ENCODE peak calls at places on chromosomes 13 and 19, in eight cellular contexts. G is cardiac septum; F is iPS DF 6.9; A is GM03348; L is left ventricle myocardium superior; W is activated CD8-positive, alpha-beta memory T cell treated with anti-CD3 and anti-CD28 coated beads, Interleukin-2, amount 50 U/mL, for 48 hours; M is heart left ventricle; R is AG08395. X is an unnamed sample.

GRCh38 chr13:85632526-85633215 is 166.5 kb downstream of the SLITRK6 start:
- DNase-seq in G (no peak), F (no peak), A (no peak), L (no peak), W (no peak), M (no peak), R (no peak), X (no peak)

GRCh38 chr13:34019870-34020269 is 201.9 kb downstream of the RFC3 start:
- DNase-seq in G (no peak), F (no peak), A (no peak), L (no peak), W (no peak), M (no peak), R (no peak), X (no peak)

GRCh38 chr13:41428155-41428554 is 29.2 kb upstream of the RGCC start:
- DNase-seq in G (no peak), F (no peak), A (peak), L (no peak), W (peak), M (no peak), R (peak), X (no peak)

GRCh38 chr13:34048652-34049051 is 230.7 kb downstream of the RFC3 start:
- DNase-seq in G (no peak), F (no peak), A (no peak), L (no peak), W (no peak), M (no peak), R (no peak), X (no peak)

GRCh38 chr19:12833747-12834417 is 497 bp downstream of the RTBDN start:
- DNase-seq in G (no peak), F (no peak), A (peak), L (peak), W (peak), M (no peak), R (peak), X (no peak)

GRCh38 chr13:94464771-94465170 is 14.7 kb downstream of the DCT start:
- DNase-seq in G (no peak), F (no peak), A (no peak), L (no peak), W (no peak), M (no peak), R (no peak), X (no peak)

GRCh38 chr13:60759499-60759898 is 362.5 kb downstream of the TDRD3 start:
- DNase-seq in G (no peak), F (no peak), A (no peak), L (no peak), W (no peak), M (no peak), R (no peak), X (no peak)

GRCh38 chr19:13093407-13094284 is 9.0 kb downstream of the LYL1 start:
- DNase-seq in G (peak), F (no peak), A (peak), L (peak), W (peak), M (peak), R (peak), X (peak)

GRCh38 chr13:106874308-106874707 is 306.4 kb upstream of the ARGLU1 start:
- DNase-seq in G (no peak), F (no peak), A (no peak), L (no peak), W (no peak), M (no peak), R (no peak), X (no peak)

GRCh38 chr13:104577029-104577820 is 1511.0 kb upstream of the SLC10A2 start:
- DNase-seq in G (no peak), F (no peak), A (no peak), L (no peak), W (no peak), M (no peak), R (no peak), X (no peak)

GRCh38 chr13:101150998-101151397 is 265.3 kb downstream of the NALCN start:
- DNase-seq in G (no peak), F (no peak), A (peak), L (no peak), W (no peak), M (no peak), R (peak), X (no peak)

GRCh38 chr19:13640611-13641010 is 123.7 kb upstream of the MRI1 start:
- DNase-seq in G (no peak), F (no peak), A (no peak), L (no peak), W (no peak), M (no peak), R (no peak), X (no peak)

GRCh38 chr19:48970923-48971395 is 5.8 kb downstream of the FTL start:
- DNase-seq in G (peak), F (no peak), A (peak), L (peak), W (peak), M (peak), R (peak), X (peak)

GRCh38 chr19:5691930-5692784 is 2.1 kb downstream of the RPL36 start:
- DNase-seq in G (peak), F (no peak), A (peak), L (no peak), W (peak), M (no peak), R (no peak), X (no peak)

GRCh38 chr13:53351040-53351439 is 322.4 kb downstream of the OLFM4 start:
- DNase-seq in G (no peak), F (no peak), A (no peak), L (no peak), W (no peak), M (no peak), R (no peak), X (no peak)

GRCh38 chr19:18735752-18736151 is 52.3 kb downstream of the CRTC1 start:
- DNase-seq in G (no peak), F (no peak), A (no peak), L (no peak), W (no peak), M (no peak), R (no peak), X (no peak)

GRCh38 chr19:46376241-46377153 is 29.6 kb downstream of the PPP5C start:
- DNase-seq in G (peak), F (no peak), A (no peak), L (no peak), W (peak), M (no peak), R (no peak), X (no peak)

GRCh38 chr19:45515081-45515624 is 7.9 kb downstream of the VASP start:
- DNase-seq in G (peak), F (no peak), A (no peak), L (peak), W (no peak), M (peak), R (no peak), X (no peak)

GRCh38 chr19:662207-662961 is 630 bp downstream of the RNF126 start:
- DNase-seq in G (no peak), F (no peak), A (peak), L (peak), W (peak), M (peak), R (peak), X (peak)